ENCODE peak calls at places on chromosome 1, in ten cellular contexts. One of them, this sample, is unnamed.
A peak's percentile ranks its signal among the peaks of the same experiment; 100 is the strongest.

GRCh38 chr1:17340358-17340757 is 31.6 kb upstream of the PADI6 start:
- DNase-seq in SJSA1: no peak
- DNase-seq in K562: peak; percentile 36
- DNase-seq in neuronal stem cell: no peak
- DNase-seq in osteoblast: no peak
- DNase-seq in cardiac muscle cell: no peak
- DNase-seq in adrenal gland: no peak
- DNase-seq in psoas muscle: no peak
- DNase-seq in fibroblast of lung: peak; percentile 31
- DNase-seq in left ventricle myocardium inferior: no peak
- DNase-seq in this sample: no peak

GRCh38 chr1:223125249-223125648 is 17.8 kb downstream of the TLR5 start:
- DNase-seq in neuronal stem cell: no peak
- DNase-seq in K562: no peak
- DNase-seq in osteoblast: no peak
- DNase-seq in fibroblast of lung: no peak
- DNase-seq in psoas muscle: no peak
- DNase-seq in adrenal gland: no peak
- DNase-seq in cardiac muscle cell: no peak
- DNase-seq in left ventricle myocardium inferior: no peak
- DNase-seq in SJSA1: no peak
- DNase-seq in this sample: no peak

GRCh38 chr1:42806593-42806992 is 10.3 kb upstream of the ERMAP start:
- DNase-seq in neuronal stem cell: no peak
- DNase-seq in K562: no peak
- DNase-seq in left ventricle myocardium inferior: no peak
- DNase-seq in adrenal gland: no peak
- DNase-seq in psoas muscle: no peak
- DNase-seq in osteoblast: no peak
- DNase-seq in cardiac muscle cell: no peak
- DNase-seq in SJSA1: no peak
- DNase-seq in fibroblast of lung: no peak
- DNase-seq in this sample: no peak

GRCh38 chr1:17819129-17819802 is 64.1 kb downstream of the ACTL8 start:
- DNase-seq in cardiac muscle cell: no peak
- DNase-seq in psoas muscle: peak; percentile 62
- DNase-seq in left ventricle myocardium inferior: peak; percentile 57
- DNase-seq in fibroblast of lung: no peak
- DNase-seq in adrenal gland: no peak
- DNase-seq in SJSA1: no peak
- DNase-seq in osteoblast: peak; percentile 17
- DNase-seq in neuronal stem cell: no peak
- DNase-seq in K562: no peak
- DNase-seq in this sample: no peak

GRCh38 chr1:200247513-200247912 is 162.3 kb downstream of the ZNF281 start:
- DNase-seq in adrenal gland: no peak
- DNase-seq in K562: no peak
- DNase-seq in left ventricle myocardium inferior: no peak
- DNase-seq in fibroblast of lung: no peak
- DNase-seq in cardiac muscle cell: peak; percentile 31
- DNase-seq in psoas muscle: no peak
- DNase-seq in SJSA1: no peak
- DNase-seq in neuronal stem cell: no peak
- DNase-seq in osteoblast: no peak
- DNase-seq in this sample: no peak

GRCh38 chr1:27686223-27686990 is 14.4 kb upstream of the IFI6 start:
- DNase-seq in fibroblast of lung: no peak
- DNase-seq in cardiac muscle cell: no peak
- DNase-seq in left ventricle myocardium inferior: no peak
- DNase-seq in K562: peak; percentile 11
- DNase-seq in osteoblast: no peak
- DNase-seq in adrenal gland: no peak
- DNase-seq in neuronal stem cell: no peak
- DNase-seq in psoas muscle: no peak
- DNase-seq in SJSA1: no peak
- DNase-seq in this sample: peak; percentile 67

GRCh38 chr1:160211010-160211790 is 6.0 kb downstream of the PEA15 start:
- DNase-seq in adrenal gland: no peak
- DNase-seq in fibroblast of lung: peak; percentile 31
- DNase-seq in osteoblast: no peak
- DNase-seq in SJSA1: no peak
- DNase-seq in psoas muscle: no peak
- DNase-seq in neuronal stem cell: peak; percentile 58
- DNase-seq in left ventricle myocardium inferior: no peak
- DNase-seq in K562: peak; percentile 69
- DNase-seq in cardiac muscle cell: no peak
- DNase-seq in this sample: peak; percentile 70

GRCh38 chr1:225670806-225671733 is 18.1 kb upstream of the ENAH start:
- DNase-seq in K562: no peak
- DNase-seq in SJSA1: no peak
- DNase-seq in cardiac muscle cell: no peak
- DNase-seq in neuronal stem cell: no peak
- DNase-seq in psoas muscle: no peak
- DNase-seq in adrenal gland: no peak
- DNase-seq in fibroblast of lung: peak; percentile 60
- DNase-seq in left ventricle myocardium inferior: no peak
- DNase-seq in osteoblast: no peak
- DNase-seq in this sample: no peak

GRCh38 chr1:30847358-30847972 is 61.1 kb downstream of the SDC3 start:
- DNase-seq in K562: peak; percentile 43
- DNase-seq in cardiac muscle cell: no peak
- DNase-seq in fibroblast of lung: peak; percentile 82
- DNase-seq in neuronal stem cell: peak; percentile 44
- DNase-seq in left ventricle myocardium inferior: peak; percentile 80
- DNase-seq in adrenal gland: peak; percentile 88
- DNase-seq in psoas muscle: peak; percentile 82
- DNase-seq in osteoblast: peak; percentile 93
- DNase-seq in SJSA1: peak; percentile 61
- DNase-seq in this sample: peak; percentile 86

GRCh38 chr1:85091647-85092295 is 43.5 kb upstream of the MCOLN3 start:
- DNase-seq in cardiac muscle cell: no peak
- DNase-seq in left ventricle myocardium inferior: no peak
- DNase-seq in psoas muscle: no peak
- DNase-seq in adrenal gland: no peak
- DNase-seq in neuronal stem cell: no peak
- DNase-seq in osteoblast: peak; percentile 62
- DNase-seq in fibroblast of lung: no peak
- DNase-seq in K562: no peak
- DNase-seq in SJSA1: no peak
- DNase-seq in this sample: no peak
- H3K4me3 ChIP-seq in cardiac muscle cell: no peak overlapping the region
- H3K4me3 ChIP-seq in left ventricle myocardium inferior: no peak overlapping the region
- H3K4me3 ChIP-seq in psoas muscle: no peak overlapping the region
- H3K4me3 ChIP-seq in adrenal gland: no peak overlapping the region
- H3K4me3 ChIP-seq in neuronal stem cell: no peak overlapping the region
- H3K4me3 ChIP-seq in osteoblast: peak overlapping the region; percentile 69
- H3K4me3 ChIP-seq in fibroblast of lung: no peak overlapping the region
- H3K4me3 ChIP-seq in K562: no peak overlapping the region
- H3K4me3 ChIP-seq in SJSA1: no peak overlapping the region
- H3K4me3 ChIP-seq in this sample: no peak overlapping the region

DNA sequence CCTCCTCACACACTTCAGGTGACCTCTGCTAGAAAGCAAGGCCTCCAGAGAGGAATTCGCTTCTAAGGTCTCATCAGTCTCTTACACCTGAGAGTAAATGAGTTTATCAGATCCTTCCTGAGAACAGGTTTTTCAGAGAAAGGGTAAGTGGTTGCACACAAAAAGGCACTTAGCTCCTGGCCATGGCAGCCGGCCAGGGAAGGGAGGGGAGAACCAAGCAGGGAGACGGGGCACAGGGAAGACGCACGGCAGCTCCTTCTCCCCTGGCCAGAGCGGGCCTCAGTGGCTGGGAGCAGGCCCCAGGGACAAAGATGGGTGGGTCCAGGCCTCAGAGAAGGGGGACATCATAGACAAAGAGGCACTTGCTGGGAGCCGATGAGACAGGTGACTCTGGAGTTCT is 3.6 kb upstream of the TNNT2 start:
- DNase-seq in SJSA1: no peak
- DNase-seq in neuronal stem cell: no peak
- DNase-seq in K562: no peak
- DNase-seq in osteoblast: no peak
- DNase-seq in psoas muscle: no peak
- DNase-seq in cardiac muscle cell: no peak
- DNase-seq in fibroblast of lung: no peak
- DNase-seq in left ventricle myocardium inferior: no peak
- DNase-seq in adrenal gland: no peak
- DNase-seq in this sample: no peak
- H3K36me3 ChIP-seq in SJSA1: no peaks in the 10 kb centered on the region
- H3K36me3 ChIP-seq in neuronal stem cell: no peaks in the 10 kb centered on the region
- H3K36me3 ChIP-seq in K562: no peaks in the 10 kb centered on the region
- H3K36me3 ChIP-seq in osteoblast: no peaks in the 10 kb centered on the region
- H3K36me3 ChIP-seq in psoas muscle: no peaks in the 10 kb centered on the region
- H3K36me3 ChIP-seq in cardiac muscle cell: no peaks in the 10 kb centered on the region
- H3K36me3 ChIP-seq in fibroblast of lung: no peaks in the 10 kb centered on the region
- H3K36me3 ChIP-seq in left ventricle myocardium inferior: peaks cover 3% of the 10 kb centered on the region
- H3K36me3 ChIP-seq in adrenal gland: no peaks in the 10 kb centered on the region
- H3K36me3 ChIP-seq in this sample: no peaks in the 10 kb centered on the region

DNA sequence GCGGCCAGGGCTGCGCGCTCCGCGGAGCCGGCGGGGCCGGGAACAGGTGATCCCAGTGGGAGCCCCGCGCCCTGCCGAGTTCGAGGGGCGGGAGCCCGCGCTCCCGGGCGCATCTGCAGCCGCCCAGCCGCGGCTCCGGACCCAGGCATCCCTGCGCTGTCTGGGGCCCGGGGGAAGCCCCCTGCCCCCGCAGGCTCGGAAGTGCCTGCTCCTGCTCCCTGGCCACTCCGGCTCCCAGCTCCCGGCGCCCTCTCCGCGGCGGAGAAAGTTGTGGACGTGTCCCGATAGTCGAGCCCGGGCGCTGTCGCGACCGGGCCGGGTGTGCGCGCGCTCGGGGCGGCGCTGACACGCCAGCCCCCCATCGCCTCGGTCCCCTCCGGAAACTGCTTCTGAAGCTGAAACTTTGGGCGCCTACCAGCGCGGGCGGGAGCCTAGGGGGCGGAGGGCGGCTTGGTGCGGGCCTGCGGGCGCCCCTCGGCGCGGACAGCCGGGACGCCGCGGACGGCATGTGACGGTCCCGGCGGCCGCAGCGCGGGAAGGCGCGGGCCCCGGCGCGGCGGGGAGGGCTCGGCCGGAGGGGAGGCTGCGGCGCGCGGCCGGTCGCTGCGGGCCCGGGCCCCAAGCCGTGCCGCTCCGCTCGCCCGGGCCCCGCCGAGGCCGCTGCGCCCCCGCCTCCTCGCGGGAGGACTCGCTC is 488 bp downstream of the MAN1C1 start:
- DNase-seq in cardiac muscle cell: peak; percentile 39
- DNase-seq in SJSA1: no peak
- DNase-seq in left ventricle myocardium inferior: peak; percentile 22
- DNase-seq in fibroblast of lung: no peak
- DNase-seq in adrenal gland: no peak
- DNase-seq in K562: peak; percentile 63
- DNase-seq in osteoblast: peak; percentile 83
- DNase-seq in psoas muscle: peak; percentile 60
- DNase-seq in neuronal stem cell: no peak
- DNase-seq in this sample: peak; percentile 79
- H3K4me3 ChIP-seq in cardiac muscle cell: peak overlapping the region; percentile 92
- H3K4me3 ChIP-seq in SJSA1: peak overlapping the region; percentile 52
- H3K4me3 ChIP-seq in left ventricle myocardium inferior: peak overlapping the region; percentile 96
- H3K4me3 ChIP-seq in fibroblast of lung: peak overlapping the region; percentile 59
- H3K4me3 ChIP-seq in adrenal gland: peak overlapping the region; percentile 58
- H3K4me3 ChIP-seq in K562: peak overlapping the region; percentile 49
- H3K4me3 ChIP-seq in osteoblast: peak overlapping the region; percentile 72
- H3K4me3 ChIP-seq in psoas muscle: peak overlapping the region; percentile 84
- H3K4me3 ChIP-seq in neuronal stem cell: peak overlapping the region; percentile 87
- H3K4me3 ChIP-seq in this sample: peak overlapping the region; percentile 79

GRCh38 chr1:230686747-230687146 is 27.2 kb downstream of the AGT start:
- DNase-seq in K562: no peak
- DNase-seq in osteoblast: no peak
- DNase-seq in cardiac muscle cell: no peak
- DNase-seq in fibroblast of lung: no peak
- DNase-seq in left ventricle myocardium inferior: no peak
- DNase-seq in neuronal stem cell: no peak
- DNase-seq in adrenal gland: no peak
- DNase-seq in SJSA1: no peak
- DNase-seq in psoas muscle: no peak
- DNase-seq in this sample: no peak
- H3K36me3 ChIP-seq in K562: peaks cover 90% of the 10 kb centered on the region
- H3K36me3 ChIP-seq in osteoblast: peaks cover 44% of the 10 kb centered on the region
- H3K36me3 ChIP-seq in cardiac muscle cell: peaks cover 56% of the 10 kb centered on the region
- H3K36me3 ChIP-seq in fibroblast of lung: peaks cover 2% of the 10 kb centered on the region
- H3K36me3 ChIP-seq in left ventricle myocardium inferior: peaks cover 92% of the 10 kb centered on the region
- H3K36me3 ChIP-seq in neuronal stem cell: peaks cover 100% of the 10 kb centered on the region
- H3K36me3 ChIP-seq in adrenal gland: peaks cover 66% of the 10 kb centered on the region
- H3K36me3 ChIP-seq in SJSA1: peaks cover 64% of the 10 kb centered on the region
- H3K36me3 ChIP-seq in psoas muscle: peaks cover 7% of the 10 kb centered on the region
- H3K36me3 ChIP-seq in this sample: peaks cover 30% of the 10 kb centered on the region

DNA sequence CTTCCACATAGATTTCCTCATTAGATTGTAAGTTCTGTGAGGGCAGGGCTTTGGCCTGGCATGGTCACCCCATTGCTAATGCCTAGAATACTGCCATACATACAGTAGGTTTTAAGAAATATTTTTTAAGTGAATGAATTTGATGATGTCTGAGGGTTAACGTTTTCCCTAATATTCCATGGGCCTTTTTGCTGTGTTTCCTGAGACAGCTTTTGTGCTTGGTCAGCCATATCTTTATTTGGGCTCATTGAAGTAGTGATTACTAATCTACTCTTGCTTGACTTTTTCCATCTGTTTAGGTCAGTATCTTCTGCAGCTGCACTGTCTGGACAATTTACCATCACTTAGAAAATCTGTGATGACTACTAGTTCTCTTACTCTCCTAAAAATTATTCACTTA is 3.5 kb downstream of the CDC42 start:
- DNase-seq in adrenal gland: no peak
- DNase-seq in fibroblast of lung: no peak
- DNase-seq in left ventricle myocardium inferior: no peak
- DNase-seq in SJSA1: no peak
- DNase-seq in cardiac muscle cell: no peak
- DNase-seq in osteoblast: no peak
- DNase-seq in K562: no peak
- DNase-seq in neuronal stem cell: no peak
- DNase-seq in psoas muscle: no peak
- DNase-seq in this sample: no peak
- H3K4me3 ChIP-seq in adrenal gland: no peak overlapping the region
- H3K4me3 ChIP-seq in fibroblast of lung: no peak overlapping the region
- H3K4me3 ChIP-seq in left ventricle myocardium inferior: peak overlapping the region; percentile 43
- H3K4me3 ChIP-seq in SJSA1: no peak overlapping the region
- H3K4me3 ChIP-seq in cardiac muscle cell: no peak overlapping the region
- H3K4me3 ChIP-seq in osteoblast: no peak overlapping the region
- H3K4me3 ChIP-seq in K562: no peak overlapping the region
- H3K4me3 ChIP-seq in neuronal stem cell: no peak overlapping the region
- H3K4me3 ChIP-seq in psoas muscle: peak overlapping the region; percentile 46
- H3K4me3 ChIP-seq in this sample: no peak overlapping the region